ENCODE peak calls at places on chromosomes 1 and 21, in five cellular contexts. One of them, this sample, is unnamed.

GRCh38 chr1:86068841-86069756 is 87.5 kb downstream of the COL24A1 start:
- DNase-seq in fibroblast of villous mesenchyme: no peak
- DNase-seq in hepatocyte: no peak
- DNase-seq in AG04449: no peak
- DNase-seq in Caco-2: no peak
- DNase-seq in this sample: no peak

GRCh38 chr1:192607836-192608235 is 28.1 kb upstream of the RGS13 start:
- DNase-seq in fibroblast of villous mesenchyme: no peak
- DNase-seq in hepatocyte: no peak
- DNase-seq in AG04449: no peak
- DNase-seq in Caco-2: no peak
- DNase-seq in this sample: no peak

GRCh38 chr21:34925597-34925996 is 123.5 kb downstream of the RUNX1 start:
- DNase-seq in fibroblast of villous mesenchyme: no peak
- DNase-seq in hepatocyte: no peak
- DNase-seq in AG04449: no peak
- DNase-seq in Caco-2: no peak
- DNase-seq in this sample: no peak

GRCh38 chr1:182634306-182635072 is 30.3 kb upstream of the RGS16 start:
- DNase-seq in fibroblast of villous mesenchyme: peak
- DNase-seq in hepatocyte: no peak
- DNase-seq in AG04449: no peak
- DNase-seq in Caco-2: no peak
- DNase-seq in this sample: no peak

GRCh38 chr1:232012773-232013386 is 386.3 kb downstream of the DISC1 start:
- DNase-seq in fibroblast of villous mesenchyme: peak
- DNase-seq in hepatocyte: peak
- DNase-seq in AG04449: peak
- DNase-seq in Caco-2: no peak
- DNase-seq in this sample: no peak

GRCh38 chr1:203408485-203409229 is 57.7 kb upstream of the FMOD start:
- DNase-seq in fibroblast of villous mesenchyme: peak
- DNase-seq in hepatocyte: peak
- DNase-seq in AG04449: no peak
- DNase-seq in Caco-2: no peak
- DNase-seq in this sample: no peak

GRCh38 chr1:244011251-244011650 is 39.8 kb upstream of the ZBTB18 start:
- DNase-seq in fibroblast of villous mesenchyme: no peak
- DNase-seq in hepatocyte: no peak
- DNase-seq in AG04449: no peak
- DNase-seq in Caco-2: no peak
- DNase-seq in this sample: no peak

GRCh38 chr1:20248954-20249612 is 41.6 kb upstream of the VWA5B1 start:
- DNase-seq in fibroblast of villous mesenchyme: no peak
- DNase-seq in hepatocyte: no peak
- DNase-seq in AG04449: no peak
- DNase-seq in Caco-2: no peak
- DNase-seq in this sample: no peak

GRCh38 chr1:63148825-63149645 is 173.3 kb upstream of the FOXD3 start:
- DNase-seq in fibroblast of villous mesenchyme: peak
- DNase-seq in hepatocyte: peak
- DNase-seq in AG04449: no peak
- DNase-seq in Caco-2: peak
- DNase-seq in this sample: no peak

GRCh38 chr1:61539720-61540462 is 185.1 kb downstream of the TM2D1 start:
- DNase-seq in fibroblast of villous mesenchyme: no peak
- DNase-seq in hepatocyte: no peak
- DNase-seq in AG04449: no peak
- DNase-seq in Caco-2: no peak
- DNase-seq in this sample: no peak

GRCh38 chr21:33325222-33326067 is 675 bp downstream of the IFNAR1 start:
- DNase-seq in fibroblast of villous mesenchyme: peak
- DNase-seq in hepatocyte: peak
- DNase-seq in AG04449: no peak
- DNase-seq in Caco-2: peak
- DNase-seq in this sample: peak

GRCh38 chr1:155473422-155473821 is 89.2 kb downstream of the ASH1L start:
- DNase-seq in fibroblast of villous mesenchyme: no peak
- DNase-seq in hepatocyte: no peak
- DNase-seq in AG04449: no peak
- DNase-seq in Caco-2: no peak
- DNase-seq in this sample: no peak

GRCh38 chr1:208724079-208724478 is 479.9 kb upstream of the PLXNA2 start:
- DNase-seq in fibroblast of villous mesenchyme: no peak
- DNase-seq in hepatocyte: no peak
- DNase-seq in AG04449: no peak
- DNase-seq in Caco-2: no peak
- DNase-seq in this sample: no peak

GRCh38 chr1:110752941-110753725 is 78.4 kb upstream of the KCNA3 start:
- DNase-seq in fibroblast of villous mesenchyme: no peak
- DNase-seq in hepatocyte: no peak
- DNase-seq in AG04449: no peak
- DNase-seq in Caco-2: no peak
- DNase-seq in this sample: no peak

GRCh38 chr1:233613252-233614172 is at the start of gene KCNK1:
- DNase-seq in fibroblast of villous mesenchyme: peak
- DNase-seq in hepatocyte: peak
- DNase-seq in AG04449: peak
- DNase-seq in Caco-2: peak
- DNase-seq in this sample: no peak

GRCh38 chr21:32951041-32951440 is 74.7 kb upstream of the OLIG2 start:
- DNase-seq in fibroblast of villous mesenchyme: no peak
- DNase-seq in hepatocyte: no peak
- DNase-seq in AG04449: no peak
- DNase-seq in Caco-2: no peak
- DNase-seq in this sample: no peak

GRCh38 chr1:204051718-204052117 is 21.2 kb upstream of the SOX13 start:
- DNase-seq in fibroblast of villous mesenchyme: no peak
- DNase-seq in hepatocyte: no peak
- DNase-seq in AG04449: no peak
- DNase-seq in Caco-2: no peak
- DNase-seq in this sample: no peak

GRCh38 chr1:98102369-98103030 is 181.7 kb upstream of the DPYD start:
- DNase-seq in fibroblast of villous mesenchyme: peak
- DNase-seq in hepatocyte: peak
- DNase-seq in AG04449: no peak
- DNase-seq in Caco-2: no peak
- DNase-seq in this sample: no peak

GRCh38 chr1:19852036-19852435 is 30.2 kb upstream of the OTUD3 start:
- DNase-seq in fibroblast of villous mesenchyme: peak
- DNase-seq in hepatocyte: no peak
- DNase-seq in AG04449: no peak
- DNase-seq in Caco-2: no peak
- DNase-seq in this sample: no peak

GRCh38 chr1:86375688-86376087 is 20.4 kb downstream of the ODF2L start:
- DNase-seq in fibroblast of villous mesenchyme: no peak
- DNase-seq in hepatocyte: no peak
- DNase-seq in AG04449: no peak
- DNase-seq in Caco-2: no peak
- DNase-seq in this sample: no peak

GRCh38 chr1:179447489-179447888 is 81.7 kb downstream of the AXDND1 start:
- DNase-seq in fibroblast of villous mesenchyme: peak
- DNase-seq in hepatocyte: no peak
- DNase-seq in AG04449: no peak
- DNase-seq in Caco-2: peak
- DNase-seq in this sample: peak

GRCh38 chr1:18599096-18599495 is 31.6 kb upstream of the PAX7 start:
- DNase-seq in fibroblast of villous mesenchyme: no peak
- DNase-seq in hepatocyte: peak
- DNase-seq in AG04449: no peak
- DNase-seq in Caco-2: no peak
- DNase-seq in this sample: peak

GRCh38 chr1:18599704-18600103 is 30.9 kb upstream of the PAX7 start:
- DNase-seq in fibroblast of villous mesenchyme: no peak
- DNase-seq in hepatocyte: no peak
- DNase-seq in AG04449: no peak
- DNase-seq in Caco-2: no peak
- DNase-seq in this sample: no peak

GRCh38 chr1:18602533-18603211 is 28.0 kb upstream of the PAX7 start:
- DNase-seq in fibroblast of villous mesenchyme: no peak
- DNase-seq in hepatocyte: no peak
- DNase-seq in AG04449: no peak
- DNase-seq in Caco-2: no peak
- DNase-seq in this sample: no peak

GRCh38 chr1:18592368-18592767 is 38.3 kb upstream of the PAX7 start:
- DNase-seq in fibroblast of villous mesenchyme: no peak
- DNase-seq in hepatocyte: no peak
- DNase-seq in AG04449: no peak
- DNase-seq in Caco-2: no peak
- DNase-seq in this sample: no peak

DNA sequence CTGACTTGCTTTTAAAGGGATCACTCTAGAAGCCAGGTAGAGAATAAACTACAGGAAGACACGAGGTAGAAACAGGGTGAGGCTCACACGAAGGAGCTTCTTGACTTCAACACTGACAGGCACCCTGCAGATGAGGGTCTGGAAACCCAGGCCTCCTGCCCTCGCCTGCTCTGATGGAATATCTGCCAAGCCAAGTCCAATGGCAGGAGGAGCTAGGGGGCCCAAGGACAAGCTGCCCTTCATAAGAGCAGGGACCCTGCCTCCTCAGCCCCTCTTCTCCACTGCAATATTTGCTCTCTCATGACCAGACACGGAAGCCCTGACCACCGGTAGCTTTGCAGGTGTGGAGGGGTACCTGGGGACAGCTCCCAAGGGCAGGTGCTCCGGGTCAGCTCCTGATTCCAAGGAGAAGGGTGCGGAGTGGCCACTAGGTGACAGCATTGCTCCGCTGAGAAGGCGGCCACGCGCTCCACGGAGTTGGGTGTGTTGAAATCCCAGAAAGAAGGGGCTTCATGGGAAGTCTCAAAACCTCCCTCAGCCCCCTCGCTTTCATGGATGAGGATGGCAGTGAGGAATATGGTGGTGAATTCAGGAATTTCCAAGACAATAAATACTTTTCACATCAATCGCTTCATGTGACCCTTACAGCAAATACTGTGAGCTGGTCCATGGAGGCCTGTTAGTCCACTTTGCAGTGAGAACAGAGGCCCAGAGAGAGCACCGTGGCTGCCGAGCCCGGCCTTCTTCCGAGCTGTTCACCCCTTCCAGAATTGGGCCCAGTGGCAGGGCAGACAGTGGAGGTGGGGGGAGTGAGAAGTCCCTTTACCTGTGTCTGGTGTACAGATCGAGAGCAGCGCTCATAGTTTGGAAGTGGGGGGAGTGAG is 33.2 kb upstream of the PAX7 start:
- DNase-seq in fibroblast of villous mesenchyme: peak
- DNase-seq in hepatocyte: peak
- DNase-seq in AG04449: no peak
- DNase-seq in Caco-2: peak
- DNase-seq in this sample: no peak
- TF ChIP-seq CTCF in fibroblast of villous mesenchyme: peak
- TF ChIP-seq CTCF in hepatocyte: peak
- TF ChIP-seq CTCF in AG04449: peak
- TF ChIP-seq CTCF in Caco-2: peak
- TF ChIP-seq CTCF in this sample: peak

DNA sequence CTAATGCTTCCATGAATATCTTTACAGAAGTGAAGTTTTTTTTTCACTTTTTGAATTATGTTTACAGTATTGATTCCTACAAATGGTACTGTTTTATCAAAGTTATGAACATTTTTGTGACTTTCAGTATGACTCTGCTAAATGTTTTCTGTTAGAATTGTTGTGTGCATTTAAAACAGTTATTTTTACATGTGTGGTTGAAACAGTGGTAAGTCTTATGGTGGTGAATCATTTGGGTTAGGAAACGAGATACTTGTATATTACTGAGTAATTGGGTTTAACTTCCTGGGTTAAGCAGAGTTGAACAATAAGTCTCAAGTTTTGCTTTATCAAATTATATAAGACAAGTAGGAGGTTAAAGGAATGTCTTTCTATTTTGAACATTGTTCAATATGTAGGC is 66.8 kb downstream of the VPS13D start:
- DNase-seq in fibroblast of villous mesenchyme: peak
- DNase-seq in hepatocyte: no peak
- DNase-seq in AG04449: peak
- DNase-seq in Caco-2: no peak
- DNase-seq in this sample: no peak
- H3K4me3 ChIP-seq in fibroblast of villous mesenchyme: no peak
- H3K4me3 ChIP-seq in hepatocyte: no peak
- H3K4me3 ChIP-seq in AG04449: no peak
- H3K4me3 ChIP-seq in Caco-2: no peak
- H3K4me3 ChIP-seq in this sample: no peak

DNA sequence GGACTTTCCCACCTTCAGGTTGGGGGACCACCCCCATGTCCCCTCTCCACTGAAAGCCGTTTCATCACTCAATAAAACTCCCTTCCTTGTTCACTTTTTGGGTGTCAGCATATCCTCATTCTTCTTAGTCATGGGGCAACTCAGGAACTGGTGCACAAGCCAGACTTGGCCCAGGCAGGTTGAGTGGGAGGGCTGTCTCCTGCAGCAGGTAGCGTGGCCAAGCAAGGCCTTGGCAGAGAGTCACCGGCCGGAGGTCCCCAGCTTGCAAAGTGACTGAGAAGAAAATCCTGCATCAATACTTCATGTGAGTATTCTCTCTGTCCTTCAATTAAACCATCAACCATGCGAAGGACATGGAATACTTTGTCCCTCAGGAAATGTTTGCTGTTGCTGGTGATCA is 148.9 kb downstream of the RHOU start:
- DNase-seq in fibroblast of villous mesenchyme: no peak
- DNase-seq in hepatocyte: no peak
- DNase-seq in AG04449: no peak
- DNase-seq in Caco-2: no peak
- DNase-seq in this sample: no peak
- TF ChIP-seq CTCF in fibroblast of villous mesenchyme: no peak
- TF ChIP-seq CTCF in hepatocyte: no peak
- TF ChIP-seq CTCF in AG04449: no peak
- TF ChIP-seq CTCF in Caco-2: no peak
- TF ChIP-seq CTCF in this sample: no peak

GRCh38 chr1:13702425-13703127 is 2.6 kb downstream of the PRDM2 start:
- DNase-seq in fibroblast of villous mesenchyme: no peak
- DNase-seq in hepatocyte: no peak
- DNase-seq in AG04449: no peak
- DNase-seq in Caco-2: no peak
- DNase-seq in this sample: no peak

GRCh38 chr1:13699936-13700520 is at the start of gene PRDM2:
- DNase-seq in fibroblast of villous mesenchyme: peak
- DNase-seq in hepatocyte: peak
- DNase-seq in AG04449: no peak
- DNase-seq in Caco-2: peak
- DNase-seq in this sample: no peak

GRCh38 chr1:13700521-13701273 is 709 bp downstream of the PRDM2 start:
- DNase-seq in fibroblast of villous mesenchyme: peak
- DNase-seq in hepatocyte: peak
- DNase-seq in AG04449: no peak
- DNase-seq in Caco-2: no peak
- DNase-seq in this sample: no peak

GRCh38 chr1:13699510-13699909 is 478 bp upstream of the PRDM2 start:
- DNase-seq in fibroblast of villous mesenchyme: no peak
- DNase-seq in hepatocyte: no peak
- DNase-seq in AG04449: no peak
- DNase-seq in Caco-2: no peak
- DNase-seq in this sample: no peak

DNA sequence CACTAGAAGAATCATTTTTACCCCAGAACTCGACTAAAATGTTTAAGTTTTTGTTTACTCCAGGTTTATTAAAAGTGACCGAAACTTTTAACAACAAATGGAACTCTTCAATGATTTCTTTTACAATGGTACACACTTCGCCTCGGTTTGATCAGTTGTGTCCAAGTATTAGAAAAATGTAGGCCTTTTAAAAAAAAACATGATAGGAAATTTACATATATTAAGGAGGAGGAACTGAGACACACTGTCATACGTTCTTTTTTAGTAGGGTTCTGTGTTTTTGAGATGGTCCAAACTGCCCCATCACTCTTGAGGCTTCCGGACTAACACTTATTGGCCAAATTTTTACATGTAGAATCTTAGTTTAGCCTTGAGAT is 1.3 kb downstream of the PRDM2 start:
- DNase-seq in fibroblast of villous mesenchyme: no peak
- DNase-seq in hepatocyte: no peak
- DNase-seq in AG04449: no peak
- DNase-seq in Caco-2: no peak
- DNase-seq in this sample: no peak
- H3K4me3 ChIP-seq in fibroblast of villous mesenchyme: peak
- H3K4me3 ChIP-seq in hepatocyte: peak
- H3K4me3 ChIP-seq in AG04449: peak
- H3K4me3 ChIP-seq in Caco-2: no peak
- H3K4me3 ChIP-seq in this sample: no peak